ENCODE peak calls at places on chromosomes 2 and 18, in four cellular contexts. W is IMR-90, J is H9, E is trophoblast cell. U is an unnamed sample.

GRCh38 chr18:38312532-38312931 is 746.9 kb upstream of the CELF4 start:
- DNase-seq in E (no peak), J (no peak), W (no peak), U (no peak)

GRCh38 chr2:64036343-64036742 is 17.1 kb upstream of the VPS54 start:
- DNase-seq in J (no peak), W (peak; percentile 89), E (no peak), U (no peak)

GRCh38 chr2:46848446-46848845 is 67.2 kb downstream of the MCFD2 start:
- DNase-seq in E (no peak), J (no peak), W (no peak), U (no peak)

GRCh38 chr2:151638188-151638933 is 95.9 kb downstream of the NEB start:
- DNase-seq in E (no peak), J (no peak), W (no peak), U (no peak)

GRCh38 chr2:170660406-170660805 is 54.7 kb upstream of the SP5 start:
- DNase-seq in E (no peak), J (no peak), W (peak; percentile 1), U (no peak)

GRCh38 chr2:102107741-102108070 is 34.8 kb upstream of the IL1R1 start:
- DNase-seq in E (peak; percentile 60), J (no peak), W (peak; percentile 57), U (no peak)

GRCh38 chr2:159169187-159169586 is 117.3 kb downstream of the WDSUB1 start:
- DNase-seq in J (no peak), E (no peak), W (peak; percentile 25), U (no peak)

GRCh38 chr2:157875720-157876065 is 437 bp downstream of the ACVR1 start:
- DNase-seq in J (no peak), W (no peak), E (peak; percentile 70), U (peak; percentile 48)

GRCh38 chr2:216799873-216800421 is 59.9 kb downstream of the TNP1 start:
- DNase-seq in E (no peak), W (peak; percentile 74), J (no peak), U (no peak)

GRCh38 chr2:9114457-9114856 is 92.2 kb upstream of the ASAP2 start:
- DNase-seq in W (no peak), J (no peak), E (peak; percentile 31), U (no peak)

GRCh38 chr2:157260403-157261198 is 3.1 kb downstream of the GALNT5 start:
- DNase-seq in W (no peak), E (peak; percentile 55), J (no peak), U (no peak)

GRCh38 chr2:163198007-163198406 is 359.4 kb upstream of the KCNH7 start:
- DNase-seq in J (no peak), E (no peak), W (no peak), U (no peak)

GRCh38 chr2:14632133-14632936 is at the start of gene LRATD1:
- DNase-seq in E (peak; percentile 90), J (peak; percentile 94), W (peak; percentile 55), U (peak; percentile 89)

GRCh38 chr2:159516241-159516758 is 100.0 kb downstream of the BAZ2B start:
- DNase-seq in E (peak; percentile 43), J (no peak), W (peak; percentile 17), U (peak; percentile 6)

GRCh38 chr2:15685143-15685542 is 93.5 kb downstream of the DDX1 start:
- DNase-seq in E (no peak), W (no peak), J (no peak), U (no peak)

DNA sequence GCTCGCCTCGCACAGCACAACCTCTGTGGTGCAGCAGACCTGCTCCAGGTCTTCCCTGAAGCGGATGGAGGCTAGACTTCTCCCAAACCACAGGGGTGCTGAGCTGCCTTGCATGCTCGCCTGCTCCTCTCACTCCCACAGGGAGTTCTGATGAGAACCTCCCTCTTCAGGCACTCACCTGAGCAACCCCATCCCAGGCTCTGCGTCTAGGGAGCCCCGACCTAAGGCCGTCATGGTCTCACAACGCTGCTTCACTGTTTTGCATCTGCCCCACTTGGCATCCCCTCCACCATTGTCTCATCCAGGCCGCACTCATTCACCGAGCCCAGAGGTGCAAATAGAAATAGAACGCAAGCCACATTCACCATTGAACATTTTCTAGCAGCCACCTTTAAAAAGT is 24.6 kb upstream of the MC5R start:
- DNase-seq in E (no peak), W (no peak), J (no peak), U (no peak)
- H4K8ac ChIP-seq in E (no peak overlapping the region), W (no peak overlapping the region), J (no peak overlapping the region), U (no peak overlapping the region)

GRCh38 chr2:121736140-121736461 is 574 bp downstream of the NIFK start:
- DNase-seq in E (no peak), J (no peak), W (no peak), U (no peak)
- H2AK5ac ChIP-seq in E (no peak overlapping the region), J (no peak overlapping the region), W (peak overlapping the region; percentile 62), U (peak overlapping the region; percentile 81)

DNA sequence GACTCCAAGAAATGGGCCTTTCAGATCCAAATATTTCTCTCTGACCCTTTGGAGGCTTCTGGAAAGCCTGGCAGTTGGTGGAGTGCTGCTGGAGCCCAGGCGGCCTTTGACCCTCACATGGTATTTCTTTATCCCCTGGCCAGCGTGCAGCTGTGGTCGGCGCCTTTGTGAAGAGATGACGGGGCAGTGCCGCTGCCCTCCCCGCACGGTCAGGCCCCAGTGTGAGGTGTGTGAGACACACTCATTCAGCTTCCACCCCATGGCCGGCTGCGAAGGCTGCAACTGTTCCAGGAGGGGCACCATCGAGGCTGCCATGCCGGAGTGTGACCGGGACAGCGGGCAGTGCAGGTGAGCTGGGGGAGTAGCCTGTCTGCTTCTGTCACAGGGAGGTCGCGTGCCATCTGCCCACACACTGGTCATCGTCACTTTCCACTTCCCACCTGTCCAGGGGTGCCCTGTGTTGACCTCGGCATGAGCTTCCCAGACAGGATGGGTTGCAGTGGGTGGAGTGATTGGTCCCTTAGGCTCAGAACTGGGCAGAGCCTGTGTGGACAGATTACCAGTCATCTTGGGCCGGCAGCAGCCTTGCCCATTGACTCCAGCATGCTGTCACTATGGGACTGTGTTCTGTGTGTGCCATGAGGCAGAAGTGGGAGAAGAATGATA is 158.2 kb downstream of the LAMA3 start:
- DNase-seq in W (no peak), E (no peak), J (no peak), U (no peak)
- H3K14ac ChIP-seq in W (no peak overlapping the region), E (no peak overlapping the region), J (no peak overlapping the region), U (no peak overlapping the region)

DNA sequence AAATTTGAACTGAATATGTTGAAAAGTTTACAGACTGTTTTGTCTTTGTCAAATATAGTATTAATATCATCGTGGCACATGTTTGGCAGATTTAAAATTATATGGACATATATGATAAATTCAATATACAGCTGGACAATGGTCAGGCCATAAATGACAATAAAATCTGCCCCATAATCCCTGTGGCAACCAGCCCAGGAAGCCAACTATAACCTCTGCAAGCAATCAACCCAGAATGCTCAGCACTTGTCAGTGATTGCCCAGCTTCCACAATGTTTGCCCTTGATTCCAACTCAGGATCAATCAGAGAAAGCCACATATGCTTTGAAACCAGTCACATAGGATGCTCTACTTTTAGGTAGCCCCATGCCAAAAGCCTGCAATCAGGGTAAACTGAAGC is 671.9 kb downstream of the SUCLG1 start:
- DNase-seq in E (no peak), J (no peak), W (no peak), U (no peak)
- H4K8ac ChIP-seq in E (no peak overlapping the region), J (no peak overlapping the region), W (no peak overlapping the region), U (no peak overlapping the region)

DNA sequence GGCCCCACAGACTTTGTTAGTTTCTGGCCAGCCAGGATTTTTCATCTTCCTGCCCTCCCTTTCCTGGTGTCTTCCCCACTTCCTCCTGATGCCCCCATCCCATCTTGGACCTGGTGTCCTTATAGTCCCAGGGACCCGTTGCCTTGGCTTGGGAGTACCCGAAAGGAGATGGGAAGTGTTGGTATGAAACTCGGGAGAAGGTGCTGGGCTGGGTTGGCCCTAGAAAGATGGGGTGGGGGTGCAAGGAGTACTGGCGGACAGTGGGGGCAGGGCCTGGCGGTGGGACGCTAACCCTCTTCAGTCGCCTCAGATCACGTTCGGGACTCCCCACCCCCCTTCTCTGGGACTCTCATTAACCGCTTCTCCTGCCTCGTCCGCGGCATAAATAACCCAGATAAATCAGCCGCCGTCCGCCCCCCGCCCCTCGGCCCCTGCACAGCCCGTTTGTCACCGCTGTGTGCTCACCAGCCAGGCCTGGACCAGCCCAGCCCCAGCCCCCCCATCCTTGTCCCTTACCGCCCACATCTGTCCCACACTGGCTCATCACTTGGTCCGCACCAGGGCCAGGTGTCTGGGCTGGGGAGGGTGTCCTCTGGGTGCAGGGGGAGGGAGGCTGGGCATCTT is 3.7 kb upstream of the ASIC4 start:
- DNase-seq in J (no peak), E (no peak), W (no peak), U (no peak)
- H2AK5ac ChIP-seq in J (no peak overlapping the region), E (no peak overlapping the region), W (no peak overlapping the region), U (peak overlapping the region; percentile 94)

GRCh38 chr2:61887684-61888303 is 662 bp downstream of the CCT4 start:
- DNase-seq in W (peak; percentile 36), E (peak; percentile 55), J (no peak), U (peak; percentile 8)
- H3K14ac ChIP-seq in W (peak overlapping the region; percentile 98), E (peak overlapping the region; percentile 46), J (peak overlapping the region; percentile 95), U (no peak overlapping the region)

GRCh38 chr18:3424280-3424890 is 25.6 kb upstream of the TGIF1 start:
- DNase-seq in J (no peak), E (no peak), W (no peak), U (no peak)

GRCh38 chr18:3425030-3425429 is 24.9 kb upstream of the TGIF1 start:
- DNase-seq in J (no peak), W (no peak), E (no peak), U (no peak)

GRCh38 chr18:3427944-3428343 is 22.0 kb upstream of the TGIF1 start:
- DNase-seq in W (no peak), J (no peak), E (no peak), U (no peak)

GRCh38 chr18:3425450-3425849 is 24.5 kb upstream of the TGIF1 start:
- DNase-seq in E (no peak), W (no peak), J (no peak), U (no peak)

GRCh38 chr18:3426074-3426473 is 23.9 kb upstream of the TGIF1 start:
- DNase-seq in J (no peak), E (no peak), W (no peak), U (no peak)
- H4K8ac ChIP-seq in J (no peak overlapping the region), E (no peak overlapping the region), W (no peak overlapping the region), U (no peak overlapping the region)

DNA sequence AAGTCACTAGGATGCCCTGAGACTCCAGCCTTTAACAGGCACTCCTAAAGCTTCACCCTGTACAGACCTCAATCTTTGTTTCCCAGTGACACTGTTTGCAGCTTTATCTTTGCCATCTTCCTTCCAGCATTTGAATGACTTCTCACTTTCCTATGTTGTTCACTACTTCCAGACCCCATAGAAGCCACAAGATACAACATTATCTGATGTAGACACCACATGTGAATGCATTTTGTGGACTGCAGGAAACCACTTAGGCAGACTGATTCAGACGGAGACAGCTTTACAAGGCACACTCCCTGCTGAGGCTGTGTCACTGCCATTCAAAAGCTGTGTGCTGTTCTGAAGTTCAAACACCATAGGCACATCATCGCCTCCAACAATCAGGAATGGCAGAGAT is 67.3 kb upstream of the SPATS2L start:
- DNase-seq in J (no peak), E (no peak), W (no peak), U (peak; percentile 5)
- H2AK5ac ChIP-seq in J (no peak overlapping the region), E (no peak overlapping the region), W (no peak overlapping the region), U (no peak overlapping the region)

GRCh38 chr2:77831068-77831467 is 308.9 kb upstream of the LRRTM4 start:
- DNase-seq in J (no peak), W (no peak), E (no peak), U (no peak)
- H3K14ac ChIP-seq in J (no peak overlapping the region), W (no peak overlapping the region), E (no peak overlapping the region), U (no peak overlapping the region)

U was measured in neuronal stem cell.